ENCODE peak calls at places on chromosomes 5 and 9, in ten cellular contexts. S is OCI-LY7, X is IMR-90, C is fibroblast of lung, N is GM23248, D is MM.1S, U is trophoblast cell, H is mesenchymal stem cell, R is mammary epithelial cell, L is PC-3. G is an unnamed sample.

GRCh38 chr5:137497396-137498290 is 1.5 kb downstream of the SPOCK1 start:
- DNase-seq in N (peak; percentile 45), L (peak; percentile 10), D (no peak), S (no peak), H (no peak), R (no peak), U (no peak), X (no peak), C (no peak), G (no peak)

GRCh38 chr5:179729727-179730126 is 2.9 kb upstream of the MAML1 start:
- DNase-seq in C (no peak), D (no peak), S (no peak), H (no peak), R (no peak), N (no peak), U (no peak), X (no peak), L (no peak), G (peak; percentile 43)

GRCh38 chr9:13587581-13587980 is 308.1 kb upstream of the MPDZ start:
- DNase-seq in D (no peak), C (no peak), S (no peak), H (no peak), R (no peak), U (no peak), X (no peak), L (no peak), N (no peak), G (no peak)

GRCh38 chr5:177111720-177112394 is 21.7 kb upstream of the NSD1 start:
- DNase-seq in L (peak; percentile 65), U (peak; percentile 50), D (peak; percentile 42), H (peak; percentile 60), R (no peak), C (peak; percentile 13), N (peak; percentile 44), S (peak; percentile 78), X (peak; percentile 30), G (peak; percentile 87)

GRCh38 chr5:107381189-107381856 is 289.4 kb downstream of the EFNA5 start:
- DNase-seq in X (peak; percentile 75), N (peak; percentile 73), C (peak; percentile 88), S (no peak), R (peak; percentile 79), D (no peak), U (peak; percentile 89), L (peak; percentile 83), H (peak; percentile 83), G (no peak)

GRCh38 chr5:42655982-42656660 is 100.5 kb upstream of the CCDC152 start:
- DNase-seq in X (no peak), L (peak; percentile 43), S (no peak), D (no peak), N (peak; percentile 47), R (peak; percentile 51), H (peak; percentile 28), C (peak; percentile 23), U (peak; percentile 34), G (no peak)

GRCh38 chr5:149212203-149212951 is 59.3 kb upstream of the AFAP1L1 start:
- DNase-seq in D (no peak), C (peak; percentile 100), N (peak; percentile 98), R (no peak), H (peak; percentile 100), S (no peak), U (no peak), L (peak; percentile 38), X (peak; percentile 100), G (no peak)

GRCh38 chr5:136035837-136036236 is 7.0 kb downstream of the TGFBI start:
- DNase-seq in R (no peak), C (no peak), U (no peak), D (no peak), X (no peak), L (peak; percentile 36), N (peak; percentile 49), H (no peak), S (no peak), G (no peak)

GRCh38 chr9:6605202-6605601 is 40.3 kb downstream of the GLDC start:
- DNase-seq in L (no peak), S (peak; percentile 26), U (no peak), R (no peak), X (no peak), H (no peak), C (no peak), N (no peak), D (no peak), G (no peak)

GRCh38 chr5:32445831-32446614 is 1.5 kb upstream of the ZFR start:
- DNase-seq in X (no peak), R (peak; percentile 65), D (no peak), U (no peak), S (no peak), H (no peak), N (no peak), L (no peak), C (no peak), G (no peak)

GRCh38 chr5:126414874-126415502 is 8.2 kb upstream of the GRAMD2B start:
- DNase-seq in X (peak; percentile 77), N (peak; percentile 74), S (no peak), D (no peak), U (no peak), H (peak; percentile 81), L (peak; percentile 2), R (peak; percentile 34), C (peak; percentile 76), G (no peak)

GRCh38 chr9:4344946-4345345 is 45.1 kb upstream of the GLIS3 start:
- DNase-seq in D (no peak), L (no peak), H (no peak), U (peak; percentile 41), C (no peak), N (no peak), X (no peak), S (no peak), R (peak; percentile 84), G (no peak)

GRCh38 chr5:132822650-132823480 is 7.6 kb downstream of the SHROOM1 start:
- DNase-seq in X (no peak), L (no peak), R (no peak), N (no peak), D (no peak), S (no peak), C (peak; percentile 56), H (peak; percentile 44), U (peak; percentile 34), G (no peak)

GRCh38 chr5:77369566-77369965 is 122.5 kb downstream of the WDR41 start:
- DNase-seq in S (no peak), D (no peak), R (no peak), U (no peak), X (no peak), C (no peak), N (no peak), L (no peak), H (no peak), G (no peak)

GRCh38 chr9:87097238-87097637 is 149.9 kb upstream of the GAS1 start:
- DNase-seq in S (no peak), D (no peak), L (no peak), H (peak; percentile 17), X (no peak), N (no peak), C (no peak), R (no peak), U (no peak), G (no peak)
- H3K4me3 ChIP-seq in S (no peak overlapping the region), D (no peak overlapping the region), L (no peak overlapping the region), H (no peak overlapping the region), X (no peak overlapping the region), N (no peak overlapping the region), C (no peak overlapping the region), R (no peak overlapping the region), U (no peak overlapping the region), G (no peak overlapping the region)

GRCh38 chr9:89744255-89744648 is 139.4 kb downstream of the GADD45G start:
- DNase-seq in L (no peak), R (no peak), D (no peak), U (no peak), N (no peak), H (no peak), X (no peak), S (no peak), C (no peak), G (no peak)

GRCh38 chr9:89743576-89744254 is 138.9 kb downstream of the GADD45G start:
- DNase-seq in H (no peak), D (peak; percentile 91), X (no peak), U (no peak), N (no peak), C (no peak), L (no peak), R (no peak), S (peak; percentile 78), G (no peak)

GRCh38 chr9:89740722-89741121 is 135.9 kb downstream of the GADD45G start:
- DNase-seq in D (peak; percentile 27), L (no peak), R (no peak), H (no peak), X (no peak), S (peak; percentile 84), N (no peak), C (no peak), U (no peak), G (no peak)

GRCh38 chr9:89743216-89743575 is 138.4 kb downstream of the GADD45G start:
- DNase-seq in D (peak; percentile 90), S (peak; percentile 87), H (no peak), L (no peak), U (no peak), C (no peak), R (no peak), X (no peak), N (no peak), G (no peak)

GRCh38 chr9:89742660-89743059 is 137.8 kb downstream of the GADD45G start:
- DNase-seq in S (no peak), R (no peak), L (no peak), D (no peak), X (no peak), C (no peak), U (no peak), N (no peak), H (no peak), G (no peak)
- H2AFZ ChIP-seq in S (peak overlapping the region; percentile 73), R (no peak overlapping the region), L (no peak overlapping the region), D (peak overlapping the region; percentile 57), X (no peak overlapping the region), C (no peak overlapping the region), U (peak overlapping the region; percentile 20), N (no peak overlapping the region), H (no peak overlapping the region), G (no peak overlapping the region)

DNA sequence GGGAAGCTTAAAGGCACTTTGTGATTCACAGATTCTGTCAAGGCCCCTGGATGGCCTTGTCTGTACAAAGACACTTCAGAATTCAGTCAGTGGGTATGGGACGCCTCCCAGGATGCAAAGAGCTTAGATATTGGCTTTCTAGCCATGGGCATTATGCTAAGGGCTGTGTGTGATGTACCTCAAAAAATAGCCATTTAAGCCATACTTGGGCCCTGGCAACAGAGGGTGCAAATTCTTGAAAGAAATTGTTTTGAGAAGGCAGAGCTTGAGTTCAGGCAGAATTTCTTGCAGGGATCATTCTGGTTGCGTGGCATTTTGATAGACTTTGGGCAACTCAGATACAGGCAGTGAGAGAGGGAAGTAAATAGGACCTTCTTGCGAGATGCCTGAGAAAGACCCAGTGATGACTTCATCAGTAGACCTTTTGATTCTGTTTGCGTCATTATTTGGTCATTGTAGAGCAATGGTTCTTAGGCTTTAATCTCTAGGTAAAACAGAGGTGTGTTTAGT is 3.9 kb downstream of the CYFIP2 start:
- DNase-seq in C (no peak), N (no peak), D (no peak), U (peak; percentile 64), L (no peak), R (no peak), X (no peak), S (no peak), H (no peak), G (no peak)
- H3K4me3 ChIP-seq in C (no peak overlapping the region), N (no peak overlapping the region), D (no peak overlapping the region), U (no peak overlapping the region), L (no peak overlapping the region), R (no peak overlapping the region), X (no peak overlapping the region), S (peak overlapping the region; percentile 82), H (no peak overlapping the region), G (peak overlapping the region; percentile 84)

DNA sequence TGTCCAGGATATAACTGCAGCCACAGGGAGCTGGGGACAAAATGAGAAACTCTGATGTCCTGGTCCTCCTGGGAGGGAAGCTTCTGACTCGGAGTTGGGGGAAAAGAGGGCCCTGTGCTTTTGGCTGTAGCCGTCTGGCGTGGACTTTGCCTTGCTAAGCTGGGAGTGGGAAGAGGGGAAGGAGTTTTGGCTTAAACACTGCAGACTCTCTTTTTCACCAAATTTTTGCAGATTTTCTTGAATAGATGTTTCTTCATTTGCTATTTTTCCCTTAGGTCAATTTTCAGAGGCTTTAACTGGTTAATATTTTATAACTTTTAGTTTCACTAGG is 15.7 kb upstream of the MAT2B start:
- DNase-seq in X (no peak), H (no peak), N (no peak), R (no peak), D (no peak), U (no peak), S (no peak), C (no peak), L (no peak), G (no peak)
- H2AFZ ChIP-seq in X (peak overlapping the region; percentile 33), H (no peak overlapping the region), N (no peak overlapping the region), R (no peak overlapping the region), D (no peak overlapping the region), U (no peak overlapping the region), S (no peak overlapping the region), C (no peak overlapping the region), L (no peak overlapping the region), G (no peak overlapping the region)